ENCODE peak calls at places on chromosome 21, in seven cellular contexts. Z is amniotic epithelial cell, S is nephron progenitor cell, D is hepatic stellate cell, N is gastrocnemius medialis, T is Daoy, V is 8988T. X is an unnamed sample.

GRCh38 chr21:21851657-21852056 is 853.4 kb downstream of the NCAM2 start:
- DNase-seq in Z (no peak), S (no peak), D (no peak), N (no peak), T (no peak), V (no peak), X (peak; percentile 31)

GRCh38 chr21:25638634-25639166 is 358 bp upstream of the JAM2 start:
- DNase-seq in Z (peak; percentile 27), S (no peak), D (no peak), N (no peak), T (no peak), V (no peak), X (no peak)

GRCh38 chr21:25171438-25171837 is 435.8 kb downstream of the MRPL39 start:
- DNase-seq in Z (no peak), S (no peak), D (no peak), N (no peak), T (no peak), V (no peak), X (no peak)

GRCh38 chr21:33518899-33519298 is 23.0 kb downstream of the GART start:
- DNase-seq in Z (no peak), S (no peak), D (no peak), N (no peak), T (no peak), V (no peak), X (no peak)

GRCh38 chr21:16587671-16588379 is 858.0 kb downstream of the USP25 start:
- DNase-seq in Z (peak; percentile 85), S (no peak), D (no peak), N (no peak), T (no peak), V (no peak), X (no peak)

GRCh38 chr21:44089001-44089911 is 17.9 kb upstream of the PWP2 start:
- DNase-seq in Z (no peak), S (no peak), D (no peak), N (no peak), T (no peak), V (no peak), X (no peak)

GRCh38 chr21:44926364-44927101 is 5.8 kb upstream of the ITGB2 start:
- DNase-seq in Z (peak; percentile 34), S (no peak), D (no peak), N (no peak), T (peak; percentile 70), V (no peak), X (no peak)

GRCh38 chr21:46322351-46323226 is 1.1 kb downstream of the C21orf58 start:
- DNase-seq in Z (peak; percentile 33), S (peak; percentile 37), D (peak; percentile 66), N (no peak), T (peak; percentile 38), V (no peak), X (no peak)

GRCh38 chr21:40516336-40516735 is 330.6 kb downstream of the DSCAM start:
- DNase-seq in Z (no peak), S (peak; percentile 4), D (no peak), N (peak; percentile 3), T (no peak), V (no peak), X (no peak)

GRCh38 chr21:23963454-23963853 is 1643.8 kb downstream of the MRPL39 start:
- DNase-seq in Z (no peak), S (no peak), D (no peak), N (no peak), T (no peak), V (no peak), X (no peak)

GRCh38 chr21:24025101-24025500 is 1582.2 kb downstream of the MRPL39 start:
- DNase-seq in Z (no peak), S (no peak), D (no peak), N (no peak), T (no peak), V (no peak), X (no peak)

GRCh38 chr21:37916795-37917142 is 512 bp upstream of the KCNJ6 start:
- DNase-seq in Z (peak; percentile 24), S (peak; percentile 72), D (no peak), N (no peak), T (peak; percentile 69), V (no peak), X (no peak)

GRCh38 chr21:33642896-33643657 is 776 bp downstream of the ITSN1 start:
- DNase-seq in Z (no peak), S (peak; percentile 55), D (peak; percentile 12), N (no peak), T (peak; percentile 58), V (peak; percentile 34), X (peak; percentile 14)

GRCh38 chr21:14949603-14950002 is 115.2 kb downstream of the NRIP1 start:
- DNase-seq in Z (no peak), S (no peak), D (no peak), N (no peak), T (no peak), V (no peak), X (no peak)

GRCh38 chr21:15343066-15343465 is 278.3 kb upstream of the NRIP1 start:
- DNase-seq in Z (peak; percentile 88), S (no peak), D (no peak), N (no peak), T (no peak), V (no peak), X (no peak)

GRCh38 chr21:41321211-41321907 is 4.8 kb downstream of the FAM3B start:
- DNase-seq in Z (no peak), S (no peak), D (no peak), N (no peak), T (no peak), V (no peak), X (no peak)

GRCh38 chr21:37986751-37987399 is 70.6 kb upstream of the KCNJ6 start:
- DNase-seq in Z (no peak), S (no peak), D (no peak), N (no peak), T (no peak), V (no peak), X (no peak)

X was measured in T47D.